ENCODE peak calls at places on chromosomes 4 and X, in eight cellular contexts. J is adipocyte, Z is MM.1S, T is mammary epithelial cell, H is kidney, C is colonic mucosa, X is IMR-90, F is endodermal cell. M is an unnamed sample. For H3K9me3, the result is how much of the 10 kb centered on the place peaks cover.

GRCh38 chr4:81785338-81785737 is 313.6 kb upstream of the RASGEF1B start:
- DNase-seq in H (no peak), X (no peak), J (no peak), Z (no peak), F (no peak), T (no peak), C (no peak), M (no peak)

GRCh38 chrX:57368158-57368557 is 81.7 kb downstream of the FAAH2 start:
- DNase-seq in C (no peak), J (no peak), Z (no peak), T (no peak), F (no peak), H (no peak), X (no peak), M (no peak)

GRCh38 chr4:125303821-125304220 is 10.9 kb upstream of the FAT4 start:
- DNase-seq in C (no peak), F (no peak), T (no peak), J (no peak), X (no peak), Z (no peak), H (no peak), M (no peak)

GRCh38 chrX:41350150-41350975 is 16.4 kb downstream of the DDX3X start:
- DNase-seq in H (no peak), F (no peak), Z (no peak), J (no peak), T (no peak), C (no peak), X (peak), M (no peak)

GRCh38 chr4:101621120-101621519 is 169.4 kb upstream of the BANK1 start:
- DNase-seq in X (peak), J (peak), C (no peak), T (no peak), Z (no peak), F (no peak), H (no peak), M (no peak)

GRCh38 chr4:2259036-2259540 is 2.8 kb downstream of the MXD4 start:
- DNase-seq in J (no peak), T (no peak), Z (no peak), C (peak), F (peak), H (peak), X (no peak), M (no peak)

GRCh38 chr4:100695039-100695654 is 177.3 kb upstream of the EMCN start:
- DNase-seq in Z (no peak), T (no peak), H (no peak), F (no peak), C (no peak), J (no peak), X (no peak), M (no peak)

GRCh38 chr4:139530833-139531427 is 25.1 kb downstream of the SETD7 start:
- DNase-seq in J (peak), T (peak), F (peak), C (peak), X (no peak), H (no peak), Z (peak), M (no peak)

GRCh38 chrX:2928127-2928582 is 984 bp downstream of the ARSD start:
- DNase-seq in F (no peak), Z (no peak), T (no peak), H (peak), C (peak), J (peak), X (peak), M (no peak)

GRCh38 chr4:87720094-87720691 is 70.1 kb downstream of the DMP1 start:
- DNase-seq in C (no peak), F (no peak), Z (no peak), J (no peak), H (no peak), T (no peak), X (no peak), M (no peak)

GRCh38 chrX:154367474-154368308 is 6.7 kb downstream of the FLNA start:
- DNase-seq in C (no peak), T (no peak), X (no peak), J (no peak), H (no peak), Z (no peak), F (no peak), M (no peak)
- H3K9me3 ChIP-seq in C (under half), T (under half), X (under half), J (under half), H (under half), Z (under half), F (under half), M (under half)

DNA sequence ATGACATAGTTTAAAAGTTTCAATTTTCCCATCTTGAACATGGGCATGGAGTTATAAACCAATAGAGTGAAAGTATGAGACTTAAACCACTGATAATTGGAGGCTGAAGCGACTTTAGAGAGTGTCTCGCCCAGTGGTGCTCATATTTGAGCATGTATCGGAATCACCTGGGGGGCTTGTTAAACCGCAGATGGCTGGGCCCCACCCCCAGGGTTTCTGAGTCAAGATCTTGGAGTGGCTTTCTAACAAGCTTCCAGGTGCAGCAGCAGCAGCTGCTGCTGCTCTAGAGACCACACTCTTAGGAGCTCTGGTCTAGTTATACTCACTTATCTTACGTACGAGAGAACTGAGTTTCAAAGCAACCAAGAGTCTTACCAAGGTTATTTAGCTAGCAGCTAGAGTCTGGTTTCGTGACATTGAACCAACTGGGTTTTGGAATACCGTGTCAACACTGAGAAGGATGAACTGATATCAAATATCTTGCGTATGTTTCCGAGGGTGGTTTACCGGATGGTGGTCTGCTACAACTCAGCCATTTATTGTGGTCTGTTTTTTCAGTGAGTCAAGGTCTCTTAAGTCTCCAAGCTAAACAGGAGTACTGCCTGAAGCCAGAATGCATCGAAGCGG is 5.9 kb downstream of the PHEX start:
- DNase-seq in C (no peak), F (no peak), J (no peak), Z (no peak), H (no peak), T (no peak), X (no peak), M (no peak)
- H3K9ac ChIP-seq in C (no peak), F (no peak), J (no peak), Z (no peak), H (no peak), T (no peak), X (no peak), M (no peak)

GRCh38 chrX:155113097-155113496 is 41.8 kb downstream of the BRCC3 start:
- DNase-seq in Z (no peak), H (no peak), T (no peak), J (no peak), F (no peak), C (no peak), X (no peak), M (no peak)

GRCh38 chrX:155105919-155106318 is 34.6 kb downstream of the BRCC3 start:
- DNase-seq in Z (no peak), J (no peak), H (no peak), C (no peak), T (no peak), X (no peak), F (no peak), M (no peak)

GRCh38 chrX:155112171-155112570 is 40.9 kb downstream of the BRCC3 start:
- DNase-seq in H (no peak), X (peak), T (peak), C (no peak), J (no peak), Z (no peak), F (no peak), M (no peak)

GRCh38 chrX:155108427-155108826 is 37.1 kb downstream of the BRCC3 start:
- DNase-seq in C (no peak), J (no peak), H (no peak), F (no peak), X (no peak), T (peak), Z (no peak), M (no peak)
- H3K9me3 ChIP-seq in C (under half), J (under half), H (under half), F (under half), X (under half), T (under half), Z (under half), M (under half)

GRCh38 chr4:169188204-169188603 is 82.6 kb downstream of the SH3RF1 start:
- DNase-seq in T (no peak), F (no peak), X (no peak), J (no peak), Z (no peak), H (no peak), C (no peak), M (no peak)

GRCh38 chr4:169184686-169185085 is 86.1 kb downstream of the SH3RF1 start:
- DNase-seq in J (no peak), X (no peak), C (no peak), F (no peak), H (no peak), T (peak), Z (no peak), M (no peak)

GRCh38 chr4:169184236-169184635 is 86.5 kb downstream of the SH3RF1 start:
- DNase-seq in X (peak), Z (no peak), J (no peak), C (no peak), H (no peak), T (no peak), F (no peak), M (no peak)

GRCh38 chr4:169185133-169185956 is 85.4 kb downstream of the SH3RF1 start:
- DNase-seq in J (peak), F (no peak), X (no peak), Z (no peak), H (no peak), C (no peak), T (peak), M (no peak)

GRCh38 chr4:169189372-169189771 is 81.4 kb downstream of the SH3RF1 start:
- DNase-seq in F (no peak), J (no peak), C (no peak), Z (no peak), T (no peak), H (no peak), X (no peak), M (no peak)
- H3K9ac ChIP-seq in F (no peak), J (no peak), C (no peak), Z (no peak), T (no peak), H (no peak), X (no peak), M (no peak)

M was measured in keratinocyte.